ENCODE peak calls at places on chromosomes 5 and 9, in nine cellular contexts. P is SK-N-SH, W is HFF-Myc, F is ovary, Q is uterus, G is Calu3, N is AG10803, Z is left ventricle myocardium inferior, M is B cell. R is an unnamed sample.

GRCh38 chr5:125703616-125704015 is 719.6 kb upstream of the GRAMD2B start:
- DNase-seq in Q (no peak), M (no peak), P (no peak), W (no peak), F (no peak), N (no peak), Z (no peak), G (no peak), R (no peak)

GRCh38 chr9:2621678-2622360 is at the start of gene VLDLR:
- DNase-seq in G (peak), F (peak), Q (peak), P (peak), M (peak), W (no peak), N (peak), Z (peak), R (no peak)

GRCh38 chr9:88732128-88732527 is 197.2 kb downstream of the NXNL2 start:
- DNase-seq in N (no peak), Q (no peak), G (no peak), W (no peak), M (no peak), F (no peak), Z (no peak), P (no peak), R (peak)

GRCh38 chr5:54534306-54534705 is 16.7 kb downstream of the SNX18 start:
- DNase-seq in N (no peak), Z (no peak), F (no peak), W (no peak), P (no peak), Q (no peak), G (no peak), M (no peak), R (no peak)

GRCh38 chr9:96441798-96442445 is 8.0 kb upstream of the HABP4 start:
- DNase-seq in Q (no peak), Z (no peak), N (no peak), M (peak), F (no peak), W (no peak), P (no peak), G (peak), R (peak)

GRCh38 chr9:1910269-1910811 is 104.8 kb upstream of the SMARCA2 start:
- DNase-seq in M (no peak), G (no peak), N (no peak), W (no peak), Z (no peak), F (no peak), P (no peak), Q (no peak), R (no peak)

GRCh38 chr9:122402403-122403268 is 31.8 kb downstream of the PTGS1 start:
- DNase-seq in F (no peak), Q (no peak), P (no peak), Z (no peak), M (no peak), W (peak), N (peak), G (peak), R (peak)

GRCh38 chr9:81244631-81245030 is 444.7 kb downstream of the TLE1 start:
- DNase-seq in F (no peak), Z (no peak), N (peak), M (no peak), G (no peak), Q (no peak), W (no peak), P (no peak), R (no peak)

GRCh38 chr9:89768650-89769071 is 163.8 kb downstream of the GADD45G start:
- DNase-seq in F (no peak), Q (peak), G (no peak), N (no peak), M (no peak), W (no peak), Z (no peak), P (no peak), R (no peak)

GRCh38 chr5:117454716-117455212 is 880.1 kb upstream of the SEMA6A start:
- DNase-seq in W (peak), G (peak), N (peak), F (peak), Q (peak), Z (peak), P (peak), M (peak), R (no peak)

GRCh38 chr5:137148128-137148527 is 351.0 kb downstream of the SPOCK1 start:
- DNase-seq in W (no peak), M (no peak), P (no peak), Q (no peak), F (no peak), N (no peak), Z (no peak), G (no peak), R (no peak)

GRCh38 chr9:16103613-16104012 is 550.8 kb downstream of the CCDC171 start:
- DNase-seq in M (no peak), F (peak), P (no peak), W (no peak), Q (peak), Z (no peak), N (no peak), G (no peak), R (no peak)

GRCh38 chr5:167934561-167934971 is 356.9 kb upstream of the WWC1 start:
- DNase-seq in P (no peak), F (no peak), G (no peak), N (peak), Q (no peak), Z (peak), W (no peak), M (no peak), R (no peak)

GRCh38 chr5:40518511-40518917 is 161.2 kb upstream of the PTGER4 start:
- DNase-seq in Q (no peak), Z (no peak), N (no peak), M (no peak), G (peak), W (no peak), F (no peak), P (no peak), R (peak)

GRCh38 chr5:59152701-59153245 is 569.9 kb downstream of the RAB3C start:
- DNase-seq in W (no peak), Q (no peak), Z (no peak), G (no peak), M (no peak), P (no peak), N (no peak), F (no peak), R (no peak)

GRCh38 chr5:67315082-67315801 is 118.6 kb upstream of the CD180 start:
- DNase-seq in Q (no peak), W (no peak), G (peak), P (no peak), M (peak), N (peak), Z (no peak), F (no peak), R (no peak)

GRCh38 chr5:157390179-157390923 is 69.7 kb upstream of the NIPAL4 start:
- DNase-seq in P (no peak), G (peak), Z (no peak), Q (no peak), W (peak), N (peak), M (peak), F (no peak), R (peak)

GRCh38 chr5:73722224-73722623 is 96.2 kb downstream of the ARHGEF28 start:
- DNase-seq in Q (no peak), M (no peak), Z (no peak), W (peak), F (no peak), N (peak), P (no peak), G (no peak), R (peak)

GRCh38 chr5:1468247-1468612 is 23.0 kb upstream of the SLC6A3 start:
- DNase-seq in W (no peak), Q (peak), N (peak), F (peak), P (peak), M (peak), Z (no peak), G (no peak), R (no peak)

GRCh38 chr5:56585466-56585865 is 229.9 kb upstream of the MAP3K1 start:
- DNase-seq in W (no peak), P (no peak), Q (no peak), G (no peak), N (no peak), M (no peak), F (no peak), Z (no peak), R (no peak)

GRCh38 chr5:158513490-158514301 is 586.0 kb downstream of the EBF1 start:
- DNase-seq in M (peak), Q (no peak), N (peak), G (no peak), F (no peak), P (no peak), W (no peak), Z (no peak), R (no peak)

GRCh38 chr5:80764786-80765185 is 110.0 kb upstream of the DHFR start:
- DNase-seq in P (no peak), Z (no peak), M (no peak), W (no peak), N (no peak), Q (no peak), G (no peak), F (no peak), R (no peak)

GRCh38 chr5:180688326-180689070 is 39.1 kb upstream of the FLT4 start:
- DNase-seq in Z (no peak), W (no peak), Q (no peak), G (no peak), P (no peak), F (no peak), N (no peak), M (no peak), R (no peak)

DNA sequence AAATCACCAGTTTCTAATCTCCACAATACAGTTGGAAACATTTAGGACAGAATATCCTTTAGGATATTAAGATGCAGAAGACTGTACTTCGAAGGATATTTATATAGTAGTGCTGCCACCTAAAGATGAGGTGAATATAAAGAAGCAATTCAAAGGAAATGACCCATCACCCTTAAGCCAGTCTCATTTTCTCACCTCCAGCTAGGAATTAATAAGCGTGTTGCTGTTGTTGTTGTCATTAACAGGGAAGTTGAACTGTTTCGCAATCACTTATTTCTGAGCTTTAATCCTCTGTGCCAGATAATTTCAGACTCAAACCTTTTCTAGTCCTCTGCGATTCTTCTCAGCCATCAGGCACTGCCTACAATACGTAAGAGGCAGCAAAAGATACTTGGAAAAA is 7.8 kb upstream of the PURA start:
- DNase-seq in Q (no peak), F (no peak), W (no peak), N (no peak), Z (no peak), P (no peak), G (no peak), M (no peak), R (no peak)
- TF ChIP-seq CTCF in Q (no peak), F (no peak), W (no peak), N (no peak), Z (no peak), P (peak), G (no peak), M (no peak), R (no peak)

GRCh38 chr5:144328505-144328904 is 157.8 kb downstream of the KCTD16 start:
- DNase-seq in F (no peak), Z (no peak), W (no peak), Q (no peak), G (no peak), P (no peak), N (no peak), M (no peak), R (no peak)
- TF ChIP-seq CTCF in F (no peak), Z (no peak), W (no peak), Q (no peak), G (no peak), P (no peak), N (no peak), M (no peak), R (no peak)

DNA sequence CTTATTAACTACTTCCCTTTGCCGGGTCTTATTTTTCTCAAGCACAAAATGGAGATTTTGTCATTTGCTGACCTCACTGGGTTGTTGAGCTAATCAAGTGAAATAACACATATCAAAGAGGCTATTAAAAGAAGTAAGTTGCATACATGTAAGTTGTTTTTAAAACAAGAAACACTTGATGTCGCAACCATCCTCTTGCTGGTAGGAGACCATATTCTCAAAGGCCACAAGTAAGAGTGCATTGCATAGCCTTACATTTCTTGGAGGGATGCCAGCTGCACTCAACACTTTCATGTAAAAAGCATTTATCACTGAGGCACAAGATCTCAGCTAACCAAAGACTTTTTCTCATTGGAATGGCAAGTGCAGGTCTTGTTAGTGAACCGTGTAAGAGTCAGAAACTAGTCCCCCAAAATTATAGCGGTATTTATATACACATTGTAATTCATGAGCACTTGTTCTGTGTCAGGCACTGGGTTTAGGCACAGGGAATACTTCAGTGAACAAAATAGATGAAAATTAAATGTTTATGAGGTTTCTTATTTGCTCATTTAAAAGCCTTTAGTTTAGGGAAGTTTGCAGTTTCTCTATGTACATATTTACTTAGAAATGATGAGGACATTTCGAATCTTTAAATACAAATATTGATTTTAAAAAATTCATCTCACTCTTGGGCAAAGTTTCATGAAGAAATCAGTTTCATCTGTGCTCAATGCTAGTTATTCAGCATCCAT is 72.0 kb downstream of the ZFAND5 start:
- DNase-seq in Z (no peak), N (peak), P (no peak), M (no peak), F (no peak), W (no peak), Q (no peak), G (peak), R (peak)
- TF ChIP-seq CTCF in Z (no peak), N (no peak), P (no peak), M (no peak), F (no peak), W (no peak), Q (no peak), G (no peak), R (no peak)

DNA sequence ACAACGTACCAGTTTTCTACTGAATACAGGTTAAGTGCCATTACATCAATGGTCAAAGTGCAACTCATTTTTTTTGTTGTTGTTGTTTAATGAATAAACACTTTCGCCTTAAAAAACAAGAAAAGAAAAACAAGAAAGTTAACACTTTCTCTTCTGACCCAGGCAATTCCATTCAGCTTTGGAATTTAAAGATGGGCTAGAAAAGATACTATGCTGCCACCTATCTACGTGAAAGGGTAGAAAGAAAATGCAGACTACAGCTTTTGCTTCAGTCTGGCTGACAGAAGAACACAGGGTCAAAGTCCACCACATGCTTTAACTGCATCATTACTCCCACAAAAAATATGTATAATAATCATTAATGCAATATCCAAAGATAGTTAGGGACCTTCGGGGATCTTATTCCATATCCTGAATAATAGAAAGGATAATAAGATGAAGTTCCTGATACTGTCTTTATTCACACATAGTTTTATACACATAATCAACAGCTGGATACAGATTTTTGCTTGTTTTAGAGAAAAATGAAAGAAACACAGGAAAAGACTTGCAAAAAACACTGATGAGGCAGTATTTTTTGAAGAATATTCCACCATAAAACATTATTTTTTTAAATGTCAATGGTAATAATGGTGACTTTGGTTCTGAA is 40.4 kb downstream of the ZDHHC21 start:
- DNase-seq in N (no peak), Z (no peak), Q (no peak), W (no peak), M (no peak), P (peak), G (no peak), F (no peak), R (peak)
- TF ChIP-seq CTCF in N (peak), Z (peak), Q (no peak), W (peak), M (no peak), P (peak), G (peak), F (no peak), R (peak)

DNA sequence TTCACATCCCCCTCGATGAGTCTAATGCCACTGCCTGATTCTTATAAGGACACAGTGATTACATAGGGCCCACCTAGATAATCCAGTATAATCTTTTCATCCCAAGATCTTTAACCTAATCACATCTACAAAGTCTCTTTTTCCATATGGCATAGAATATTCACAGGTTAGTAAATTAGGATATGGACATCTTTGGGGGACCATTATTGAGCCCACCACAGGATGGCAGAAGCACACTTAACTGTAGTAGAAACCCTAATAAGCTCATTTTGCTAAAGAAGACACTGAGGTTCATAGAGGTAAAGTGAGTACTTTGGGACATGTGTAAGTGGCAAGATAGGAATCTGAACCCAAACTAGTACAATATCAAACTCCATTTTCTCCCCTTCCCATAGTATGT is 38.9 kb downstream of the ASTN2 start:
- DNase-seq in W (no peak), Q (no peak), G (no peak), F (no peak), Z (no peak), P (no peak), N (no peak), M (no peak), R (no peak)
- TF ChIP-seq CTCF in W (no peak), Q (no peak), G (no peak), F (no peak), Z (no peak), P (no peak), N (no peak), M (no peak), R (no peak)

GRCh38 chr5:174916227-174916626 is 191.8 kb downstream of the MSX2 start:
- DNase-seq in F (no peak), P (no peak), Z (no peak), W (no peak), M (no peak), Q (no peak), G (no peak), N (no peak), R (no peak)
- TF ChIP-seq CTCF in F (no peak), P (no peak), Z (no peak), W (no peak), M (no peak), Q (no peak), G (no peak), N (no peak), R (no peak)

DNA sequence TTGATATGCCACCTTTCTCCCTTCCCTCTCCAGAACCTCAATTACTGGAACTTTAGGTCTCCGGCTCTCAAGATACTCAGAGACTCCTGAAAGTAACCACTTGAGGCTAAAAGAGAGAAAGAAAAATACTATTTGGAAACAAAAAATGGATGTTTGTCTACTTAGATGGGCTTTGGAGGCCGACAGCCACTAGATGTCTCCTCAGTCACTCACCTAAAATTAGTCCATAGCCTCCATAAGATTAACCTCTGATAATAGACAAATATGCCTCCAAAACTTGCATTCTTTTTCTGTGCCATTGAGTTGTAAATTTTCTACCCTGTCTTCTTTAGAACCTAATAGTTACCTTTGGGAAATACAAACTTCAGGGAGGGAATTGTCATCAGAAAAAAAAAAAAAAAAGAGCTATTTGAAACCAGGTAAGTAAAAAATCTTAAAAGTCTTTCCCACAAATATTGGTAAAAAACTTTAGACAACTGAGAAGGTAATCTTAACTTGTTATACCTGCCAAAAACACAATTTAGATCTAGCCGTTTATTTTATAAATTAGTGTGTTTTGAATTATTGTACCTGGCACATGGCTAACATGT is 11.2 kb upstream of the PCDH1 start:
- DNase-seq in G (no peak), Q (no peak), F (no peak), P (peak), M (no peak), N (no peak), Z (no peak), W (no peak), R (no peak)
- TF ChIP-seq CTCF in G (no peak), Q (peak), F (no peak), P (peak), M (no peak), N (peak), Z (peak), W (peak), R (peak)

GRCh38 chr9:91978739-91979414 is 28.8 kb upstream of the ROR2 start:
- DNase-seq in Z (no peak), N (peak), G (peak), M (no peak), Q (no peak), F (no peak), P (no peak), W (peak), R (peak)
- TF ChIP-seq CTCF in Z (peak), N (peak), G (no peak), M (no peak), Q (peak), F (no peak), P (peak), W (peak), R (peak)

GRCh38 chr5:68817696-68818695 is 275.8 kb upstream of the SLC30A5 start:
- DNase-seq in F (no peak), M (no peak), Q (no peak), W (no peak), Z (no peak), N (peak), G (no peak), P (no peak), R (no peak)
- TF ChIP-seq CTCF in F (no peak), M (no peak), Q (no peak), W (no peak), Z (no peak), N (peak), G (no peak), P (no peak), R (no peak)

R was measured in HFFc6.